ENCODE peak calls at places on chromosomes 5 and 9, in nine cellular contexts. One of them, this sample, is unnamed.

GRCh38 chr5:132308701-132309100 is 14.5 kb downstream of the SLC22A4 start:
- DNase-seq in testis: no peak
- DNase-seq in ovary: no peak
- DNase-seq in uterus: no peak
- DNase-seq in lower leg skin: no peak
- DNase-seq in HCT116: no peak
- DNase-seq in IMR-90: no peak
- DNase-seq in upper lobe of left lung: no peak
- DNase-seq in stomach: no peak
- DNase-seq in this sample: no peak

GRCh38 chr5:66139313-66139712 is 4.8 kb upstream of the SREK1 start:
- DNase-seq in stomach: no peak
- DNase-seq in lower leg skin: no peak
- DNase-seq in IMR-90: no peak
- DNase-seq in uterus: no peak
- DNase-seq in testis: no peak
- DNase-seq in HCT116: no peak
- DNase-seq in ovary: no peak
- DNase-seq in upper lobe of left lung: no peak
- DNase-seq in this sample: no peak

GRCh38 chr5:54601832-54602231 is 84.3 kb downstream of the SNX18 start:
- DNase-seq in ovary: no peak
- DNase-seq in stomach: no peak
- DNase-seq in uterus: no peak
- DNase-seq in HCT116: no peak
- DNase-seq in upper lobe of left lung: no peak
- DNase-seq in testis: no peak
- DNase-seq in IMR-90: no peak
- DNase-seq in lower leg skin: no peak
- DNase-seq in this sample: no peak

GRCh38 chr9:132214027-132214622 is 52.3 kb downstream of the NTNG2 start:
- DNase-seq in uterus: peak
- DNase-seq in IMR-90: peak
- DNase-seq in stomach: peak
- DNase-seq in testis: peak
- DNase-seq in HCT116: peak
- DNase-seq in lower leg skin: no peak
- DNase-seq in ovary: peak
- DNase-seq in upper lobe of left lung: peak
- DNase-seq in this sample: no peak

GRCh38 chr5:154477382-154478223 is 424 bp downstream of the HAND1 start:
- DNase-seq in ovary: no peak
- DNase-seq in IMR-90: peak
- DNase-seq in upper lobe of left lung: peak
- DNase-seq in lower leg skin: no peak
- DNase-seq in testis: no peak
- DNase-seq in stomach: no peak
- DNase-seq in uterus: no peak
- DNase-seq in HCT116: no peak
- DNase-seq in this sample: no peak

GRCh38 chr9:70352356-70352755 is 62.1 kb downstream of the KLF9 start:
- DNase-seq in testis: no peak
- DNase-seq in IMR-90: peak
- DNase-seq in stomach: no peak
- DNase-seq in upper lobe of left lung: no peak
- DNase-seq in ovary: no peak
- DNase-seq in lower leg skin: no peak
- DNase-seq in HCT116: no peak
- DNase-seq in uterus: no peak
- DNase-seq in this sample: no peak

GRCh38 chr9:128715436-128715750 is 8.5 kb downstream of the ZDHHC12 start:
- DNase-seq in IMR-90: no peak
- DNase-seq in uterus: no peak
- DNase-seq in stomach: no peak
- DNase-seq in ovary: peak
- DNase-seq in testis: no peak
- DNase-seq in upper lobe of left lung: no peak
- DNase-seq in HCT116: no peak
- DNase-seq in lower leg skin: no peak
- DNase-seq in this sample: no peak

GRCh38 chr9:30065888-30066287 is 2318.6 kb upstream of the ACO1 start:
- DNase-seq in uterus: no peak
- DNase-seq in testis: no peak
- DNase-seq in HCT116: peak
- DNase-seq in lower leg skin: no peak
- DNase-seq in IMR-90: no peak
- DNase-seq in ovary: no peak
- DNase-seq in upper lobe of left lung: no peak
- DNase-seq in stomach: no peak
- DNase-seq in this sample: no peak

GRCh38 chr5:98179791-98180755 is 593.4 kb upstream of the RGMB start:
- DNase-seq in IMR-90: no peak
- DNase-seq in lower leg skin: no peak
- DNase-seq in uterus: no peak
- DNase-seq in HCT116: no peak
- DNase-seq in testis: no peak
- DNase-seq in ovary: no peak
- DNase-seq in upper lobe of left lung: no peak
- DNase-seq in stomach: no peak
- DNase-seq in this sample: no peak

GRCh38 chr5:128684951-128685350 is 146.9 kb upstream of the FBN2 start:
- DNase-seq in IMR-90: peak
- DNase-seq in upper lobe of left lung: no peak
- DNase-seq in ovary: no peak
- DNase-seq in HCT116: no peak
- DNase-seq in uterus: no peak
- DNase-seq in lower leg skin: no peak
- DNase-seq in stomach: no peak
- DNase-seq in testis: no peak
- DNase-seq in this sample: no peak

GRCh38 chr5:165630211-165630866 is 2124.9 kb downstream of the MAT2B start:
- DNase-seq in ovary: no peak
- DNase-seq in HCT116: no peak
- DNase-seq in IMR-90: peak
- DNase-seq in uterus: no peak
- DNase-seq in stomach: peak
- DNase-seq in upper lobe of left lung: no peak
- DNase-seq in testis: peak
- DNase-seq in lower leg skin: peak
- DNase-seq in this sample: peak

GRCh38 chr9:37942616-37943328 is 38.8 kb upstream of the SLC25A51 start:
- DNase-seq in upper lobe of left lung: no peak
- DNase-seq in HCT116: no peak
- DNase-seq in testis: no peak
- DNase-seq in uterus: no peak
- DNase-seq in ovary: no peak
- DNase-seq in IMR-90: no peak
- DNase-seq in lower leg skin: no peak
- DNase-seq in stomach: no peak
- DNase-seq in this sample: no peak

GRCh38 chr5:40240671-40241070 is 439.0 kb upstream of the PTGER4 start:
- DNase-seq in HCT116: no peak
- DNase-seq in ovary: no peak
- DNase-seq in uterus: no peak
- DNase-seq in upper lobe of left lung: no peak
- DNase-seq in stomach: no peak
- DNase-seq in testis: no peak
- DNase-seq in lower leg skin: no peak
- DNase-seq in IMR-90: no peak
- DNase-seq in this sample: no peak

GRCh38 chr9:79817469-79818004 is 245.8 kb downstream of the TLE4 start:
- DNase-seq in stomach: no peak
- DNase-seq in lower leg skin: peak
- DNase-seq in HCT116: no peak
- DNase-seq in testis: no peak
- DNase-seq in uterus: no peak
- DNase-seq in ovary: no peak
- DNase-seq in upper lobe of left lung: no peak
- DNase-seq in IMR-90: no peak
- DNase-seq in this sample: no peak

GRCh38 chr5:154779105-154779504 is 23.9 kb downstream of the LARP1 start:
- DNase-seq in uterus: no peak
- DNase-seq in lower leg skin: no peak
- DNase-seq in stomach: no peak
- DNase-seq in testis: no peak
- DNase-seq in upper lobe of left lung: no peak
- DNase-seq in HCT116: peak
- DNase-seq in IMR-90: peak
- DNase-seq in ovary: no peak
- DNase-seq in this sample: no peak

GRCh38 chr9:132078369-132079356 is 1.0 kb downstream of the MED27 start:
- DNase-seq in testis: peak
- DNase-seq in IMR-90: peak
- DNase-seq in HCT116: no peak
- DNase-seq in uterus: peak
- DNase-seq in stomach: no peak
- DNase-seq in lower leg skin: peak
- DNase-seq in upper lobe of left lung: peak
- DNase-seq in ovary: peak
- DNase-seq in this sample: no peak

GRCh38 chr5:39569857-39570256 is 145.1 kb upstream of the DAB2 start:
- DNase-seq in uterus: no peak
- DNase-seq in IMR-90: no peak
- DNase-seq in HCT116: no peak
- DNase-seq in upper lobe of left lung: no peak
- DNase-seq in stomach: no peak
- DNase-seq in ovary: no peak
- DNase-seq in lower leg skin: no peak
- DNase-seq in testis: no peak
- DNase-seq in this sample: no peak

GRCh38 chr9:119005162-119005561 is 364.1 kb downstream of the BRINP1 start:
- DNase-seq in uterus: no peak
- DNase-seq in HCT116: no peak
- DNase-seq in stomach: no peak
- DNase-seq in lower leg skin: no peak
- DNase-seq in upper lobe of left lung: no peak
- DNase-seq in IMR-90: no peak
- DNase-seq in ovary: no peak
- DNase-seq in testis: no peak
- DNase-seq in this sample: no peak

DNA sequence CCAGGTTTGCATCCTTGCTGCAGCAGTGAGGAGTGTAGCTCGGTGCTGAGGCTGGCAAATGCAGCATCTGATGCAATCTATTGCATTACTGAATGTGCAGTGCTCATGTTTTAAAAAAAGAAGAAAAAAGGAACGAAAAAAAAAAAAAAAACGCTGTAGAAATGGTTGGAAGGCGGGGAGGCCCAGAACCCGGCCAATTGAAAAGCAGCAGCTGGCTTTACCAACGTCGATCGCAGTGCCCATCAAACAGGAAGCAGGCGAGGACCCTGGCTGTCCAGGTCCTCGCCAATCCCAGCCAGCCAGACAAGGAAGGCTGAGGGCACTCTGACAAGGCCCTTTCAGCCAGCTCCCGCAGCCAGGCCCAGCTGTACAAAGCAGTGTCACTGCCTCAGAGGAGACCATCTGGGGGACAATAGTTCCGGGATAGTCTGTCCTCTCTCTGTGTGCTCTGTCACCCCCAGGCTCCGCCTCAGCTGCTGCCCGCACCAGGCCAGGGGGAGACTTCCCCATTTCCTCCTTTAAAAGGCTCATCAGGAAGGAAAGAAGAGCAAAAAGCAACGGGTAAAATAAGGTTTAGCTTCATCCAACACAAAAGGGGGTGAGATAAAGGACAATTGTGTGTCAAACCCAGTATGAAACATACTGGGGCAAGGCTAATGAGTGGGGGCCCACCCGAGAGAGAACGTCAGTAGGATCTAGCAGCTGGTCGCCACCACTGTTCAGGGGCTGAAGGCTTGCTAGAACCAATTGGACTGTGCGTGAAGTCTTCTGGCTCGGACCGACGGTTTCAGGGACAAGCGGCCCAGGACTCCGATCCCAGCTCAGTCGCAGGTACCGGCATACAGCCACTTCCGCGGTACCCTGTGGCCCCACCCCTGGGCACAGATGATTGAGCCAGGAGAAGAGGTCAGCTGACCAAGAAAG is 21.6 kb upstream of the CPEB4 start:
- DNase-seq in upper lobe of left lung: peak
- DNase-seq in IMR-90: no peak
- DNase-seq in lower leg skin: no peak
- DNase-seq in ovary: no peak
- DNase-seq in testis: peak
- DNase-seq in stomach: no peak
- DNase-seq in HCT116: no peak
- DNase-seq in uterus: no peak
- DNase-seq in this sample: no peak
- TF ChIP-seq POLR2A in upper lobe of left lung: peak
- TF ChIP-seq POLR2A in IMR-90: no peak
- TF ChIP-seq POLR2A in lower leg skin: no peak
- TF ChIP-seq POLR2A in ovary: no peak
- TF ChIP-seq POLR2A in testis: no peak
- TF ChIP-seq POLR2A in stomach: no peak
- TF ChIP-seq POLR2A in HCT116: no peak
- TF ChIP-seq POLR2A in uterus: no peak
- TF ChIP-seq POLR2A in this sample: no peak

DNA sequence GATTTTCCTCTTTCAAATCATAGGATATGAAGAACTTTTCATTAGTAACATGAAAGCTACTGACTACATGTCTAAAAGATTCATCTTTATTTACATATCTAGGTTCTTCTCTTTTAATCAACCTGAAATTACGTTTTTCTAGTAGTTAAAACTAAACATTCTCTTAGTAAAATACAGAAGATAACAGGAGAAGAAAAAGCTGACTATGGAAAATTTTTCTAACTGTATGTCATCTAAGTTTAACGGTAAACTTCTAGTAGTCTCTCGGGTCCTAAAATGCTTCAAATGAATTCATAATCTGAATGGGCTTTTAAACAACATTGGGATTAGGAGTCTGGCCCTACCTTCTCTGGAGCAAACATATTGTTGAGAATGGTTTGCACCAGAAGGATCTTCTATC is 151.9 kb downstream of the PDE4D start:
- DNase-seq in stomach: no peak
- DNase-seq in testis: no peak
- DNase-seq in lower leg skin: no peak
- DNase-seq in HCT116: no peak
- DNase-seq in IMR-90: no peak
- DNase-seq in upper lobe of left lung: no peak
- DNase-seq in ovary: no peak
- DNase-seq in uterus: no peak
- DNase-seq in this sample: no peak
- TF ChIP-seq CTCF in stomach: no peak
- TF ChIP-seq CTCF in testis: no peak
- TF ChIP-seq CTCF in lower leg skin: no peak
- TF ChIP-seq CTCF in HCT116: no peak
- TF ChIP-seq CTCF in IMR-90: no peak
- TF ChIP-seq CTCF in upper lobe of left lung: no peak
- TF ChIP-seq CTCF in ovary: no peak
- TF ChIP-seq CTCF in uterus: no peak
- TF ChIP-seq CTCF in this sample: no peak

GRCh38 chr9:130862747-130863146 is 27.7 kb downstream of the ABL1 start:
- DNase-seq in lower leg skin: no peak
- DNase-seq in HCT116: no peak
- DNase-seq in ovary: no peak
- DNase-seq in uterus: no peak
- DNase-seq in testis: no peak
- DNase-seq in IMR-90: no peak
- DNase-seq in upper lobe of left lung: no peak
- DNase-seq in stomach: no peak
- DNase-seq in this sample: no peak
- TF ChIP-seq POLR2A in lower leg skin: no peak
- TF ChIP-seq POLR2A in HCT116: no peak
- TF ChIP-seq POLR2A in ovary: no peak
- TF ChIP-seq POLR2A in uterus: no peak
- TF ChIP-seq POLR2A in testis: no peak
- TF ChIP-seq POLR2A in IMR-90: no peak
- TF ChIP-seq POLR2A in upper lobe of left lung: no peak
- TF ChIP-seq POLR2A in stomach: no peak
- TF ChIP-seq POLR2A in this sample: no peak

GRCh38 chr5:34577267-34577666 is 78.9 kb upstream of the RAI14 start:
- DNase-seq in upper lobe of left lung: no peak
- DNase-seq in HCT116: no peak
- DNase-seq in ovary: no peak
- DNase-seq in lower leg skin: no peak
- DNase-seq in uterus: peak
- DNase-seq in stomach: no peak
- DNase-seq in testis: no peak
- DNase-seq in IMR-90: no peak
- DNase-seq in this sample: no peak
- TF ChIP-seq CTCF in upper lobe of left lung: no peak
- TF ChIP-seq CTCF in HCT116: no peak
- TF ChIP-seq CTCF in ovary: no peak
- TF ChIP-seq CTCF in lower leg skin: no peak
- TF ChIP-seq CTCF in uterus: no peak
- TF ChIP-seq CTCF in stomach: no peak
- TF ChIP-seq CTCF in testis: no peak
- TF ChIP-seq CTCF in IMR-90: no peak
- TF ChIP-seq CTCF in this sample: no peak